ENCODE peak calls at places on chromosomes 7 and 10, in seven cellular contexts. One of them, this sample, is unnamed.

GRCh38 chr10:86090807-86091206 is 275.8 kb downstream of the GRID1 start:
- DNase-seq in SW480: no peak
- DNase-seq in left ventricle myocardium inferior: no peak
- DNase-seq in GM12865: no peak
- DNase-seq in NCI-H187: no peak
- DNase-seq in COR-L47: no peak
- DNase-seq in hypothalamus: no peak
- DNase-seq in this sample: no peak

GRCh38 chr7:120862987-120863386 is 5.0 kb upstream of the TSPAN12 start:
- DNase-seq in SW480: no peak
- DNase-seq in left ventricle myocardium inferior: no peak
- DNase-seq in GM12865: no peak
- DNase-seq in NCI-H187: no peak
- DNase-seq in COR-L47: no peak
- DNase-seq in hypothalamus: no peak
- DNase-seq in this sample: no peak

GRCh38 chr10:50576245-50576815 is 47.4 kb downstream of the SGMS1 start:
- DNase-seq in SW480: no peak
- DNase-seq in left ventricle myocardium inferior: no peak
- DNase-seq in GM12865: no peak
- DNase-seq in NCI-H187: no peak
- DNase-seq in COR-L47: no peak
- DNase-seq in hypothalamus: no peak
- DNase-seq in this sample: no peak

GRCh38 chr7:71846160-71846559 is 566.0 kb downstream of the CALN1 start:
- DNase-seq in SW480: no peak
- DNase-seq in left ventricle myocardium inferior: no peak
- DNase-seq in GM12865: no peak
- DNase-seq in NCI-H187: no peak
- DNase-seq in COR-L47: no peak
- DNase-seq in hypothalamus: no peak
- DNase-seq in this sample: no peak

GRCh38 chr10:12748186-12748585 is 253.3 kb downstream of the CCDC3 start:
- DNase-seq in SW480: no peak
- DNase-seq in left ventricle myocardium inferior: no peak
- DNase-seq in GM12865: no peak
- DNase-seq in NCI-H187: no peak
- DNase-seq in COR-L47: no peak
- DNase-seq in hypothalamus: no peak
- DNase-seq in this sample: no peak

GRCh38 chr7:56811081-56811480 is 321.2 kb downstream of the ZNF479 start:
- DNase-seq in SW480: no peak
- DNase-seq in left ventricle myocardium inferior: no peak
- DNase-seq in GM12865: no peak
- DNase-seq in NCI-H187: no peak
- DNase-seq in COR-L47: no peak
- DNase-seq in hypothalamus: no peak
- DNase-seq in this sample: no peak

GRCh38 chr7:93442478-93443224 is 131.9 kb downstream of the CALCR start:
- DNase-seq in SW480: peak; percentile 73
- DNase-seq in left ventricle myocardium inferior: no peak
- DNase-seq in GM12865: peak; percentile 48
- DNase-seq in NCI-H187: peak; percentile 30
- DNase-seq in COR-L47: peak; percentile 12
- DNase-seq in hypothalamus: no peak
- DNase-seq in this sample: peak; percentile 27

GRCh38 chr10:72152286-72152685 is 63.5 kb upstream of the ANAPC16 start:
- DNase-seq in SW480: no peak
- DNase-seq in left ventricle myocardium inferior: no peak
- DNase-seq in GM12865: no peak
- DNase-seq in NCI-H187: no peak
- DNase-seq in COR-L47: no peak
- DNase-seq in hypothalamus: no peak
- DNase-seq in this sample: no peak

GRCh38 chr10:121240556-121240955 is 357.7 kb downstream of the FGFR2 start:
- DNase-seq in SW480: no peak
- DNase-seq in left ventricle myocardium inferior: no peak
- DNase-seq in GM12865: no peak
- DNase-seq in NCI-H187: no peak
- DNase-seq in COR-L47: no peak
- DNase-seq in hypothalamus: no peak
- DNase-seq in this sample: no peak

GRCh38 chr7:40717242-40717641 is 582.4 kb downstream of the SUGCT start:
- DNase-seq in SW480: peak; percentile 97
- DNase-seq in left ventricle myocardium inferior: peak; percentile 72
- DNase-seq in GM12865: peak; percentile 44
- DNase-seq in NCI-H187: no peak
- DNase-seq in COR-L47: peak; percentile 5
- DNase-seq in hypothalamus: no peak
- DNase-seq in this sample: peak; percentile 39

GRCh38 chr10:94397549-94398370 is 4.6 kb upstream of the TBC1D12 start:
- DNase-seq in SW480: no peak
- DNase-seq in left ventricle myocardium inferior: no peak
- DNase-seq in GM12865: no peak
- DNase-seq in NCI-H187: no peak
- DNase-seq in COR-L47: no peak
- DNase-seq in hypothalamus: no peak
- DNase-seq in this sample: no peak

GRCh38 chr10:124217906-124218769 is 124.7 kb upstream of the CHST15 start:
- DNase-seq in SW480: no peak
- DNase-seq in left ventricle myocardium inferior: no peak
- DNase-seq in GM12865: no peak
- DNase-seq in NCI-H187: no peak
- DNase-seq in COR-L47: no peak
- DNase-seq in hypothalamus: no peak
- DNase-seq in this sample: no peak

GRCh38 chr10:118356628-118357027 is 14.5 kb upstream of the FAM204A start:
- DNase-seq in SW480: no peak
- DNase-seq in left ventricle myocardium inferior: no peak
- DNase-seq in GM12865: no peak
- DNase-seq in NCI-H187: no peak
- DNase-seq in COR-L47: no peak
- DNase-seq in hypothalamus: no peak
- DNase-seq in this sample: no peak

GRCh38 chr7:27961255-27961654 is 219.3 kb downstream of the JAZF1 start:
- DNase-seq in SW480: peak; percentile 96
- DNase-seq in left ventricle myocardium inferior: no peak
- DNase-seq in GM12865: no peak
- DNase-seq in NCI-H187: no peak
- DNase-seq in COR-L47: no peak
- DNase-seq in hypothalamus: no peak
- DNase-seq in this sample: no peak

GRCh38 chr7:44097064-44097932 is 6.8 kb upstream of the AEBP1 start:
- DNase-seq in SW480: no peak
- DNase-seq in left ventricle myocardium inferior: no peak
- DNase-seq in GM12865: peak; percentile 44
- DNase-seq in NCI-H187: no peak
- DNase-seq in COR-L47: no peak
- DNase-seq in hypothalamus: no peak
- DNase-seq in this sample: peak; percentile 56

GRCh38 chr10:113453351-113453750 is 99.5 kb upstream of the HABP2 start:
- DNase-seq in SW480: no peak
- DNase-seq in left ventricle myocardium inferior: no peak
- DNase-seq in GM12865: no peak
- DNase-seq in NCI-H187: no peak
- DNase-seq in COR-L47: no peak
- DNase-seq in hypothalamus: no peak
- DNase-seq in this sample: no peak

GRCh38 chr7:32496052-32496813 is 944 bp downstream of the AVL9 start:
- DNase-seq in SW480: no peak
- DNase-seq in left ventricle myocardium inferior: no peak
- DNase-seq in GM12865: no peak
- DNase-seq in NCI-H187: no peak
- DNase-seq in COR-L47: no peak
- DNase-seq in hypothalamus: no peak
- DNase-seq in this sample: no peak

GRCh38 chr7:79933144-79933543 is 201.5 kb upstream of the GNAI1 start:
- DNase-seq in SW480: no peak
- DNase-seq in left ventricle myocardium inferior: no peak
- DNase-seq in GM12865: no peak
- DNase-seq in NCI-H187: no peak
- DNase-seq in COR-L47: no peak
- DNase-seq in hypothalamus: no peak
- DNase-seq in this sample: no peak

This sample was measured in activated naive CD8-positive, alpha-beta T cell treated with anti-CD3 and anti-CD28 coated beads for 36 hours.